ENCODE peak calls at places on chromosomes 7 and 10, in ten cellular contexts. Q is stimulated activated naive B cell treated with anti-CD40 and anti-IgM and Interleukin-4, amounts not matched to agents 10 μg/mL and 1 μg/mL and 100 μg/mL, for 72 hours; I is stomach; C is endodermal cell; R is central memory CD4-positive, alpha-beta T cell; V is EH; X is CD8-positive, alpha-beta memory T cell; B is lung microvascular endothelial cell; T is upper lobe of right lung; L is tibial artery. S is an unnamed sample.

GRCh38 chr7:153061913-153062528 is 302.5 kb downstream of the ACTR3B start:
- DNase-seq in Q (no peak), I (no peak), C (peak), R (no peak), V (no peak), X (no peak), B (peak), T (no peak), L (no peak), S (no peak)

GRCh38 chr10:114024876-114025609 is 18.6 kb upstream of the ADRB1 start:
- DNase-seq in Q (peak), I (no peak), C (no peak), R (no peak), V (peak), X (no peak), B (peak), T (no peak), L (no peak), S (no peak)

GRCh38 chr7:79298145-79298760 is 155.2 kb downstream of the MAGI2 start:
- DNase-seq in Q (no peak), I (no peak), C (peak), R (no peak), V (peak), X (no peak), B (peak), T (no peak), L (no peak), S (peak)

GRCh38 chr10:110357252-110357780 is 52.6 kb upstream of the SMNDC1 start:
- DNase-seq in Q (peak), I (no peak), C (no peak), R (peak), V (peak), X (peak), B (peak), T (no peak), L (no peak), S (peak)

GRCh38 chr10:48780341-48780740 is 95.7 kb downstream of the WDFY4 start:
- DNase-seq in Q (no peak), I (no peak), C (peak), R (no peak), V (no peak), X (no peak), B (no peak), T (no peak), L (no peak), S (no peak)

GRCh38 chr10:48390933-48391845 is 84.7 kb downstream of the MAPK8 start:
- DNase-seq in Q (no peak), I (no peak), C (no peak), R (no peak), V (peak), X (no peak), B (peak), T (no peak), L (no peak), S (no peak)

GRCh38 chr7:51366930-51367613 is 50.5 kb upstream of the COBL start:
- DNase-seq in Q (no peak), I (peak), C (peak), R (no peak), V (no peak), X (no peak), B (peak), T (no peak), L (no peak), S (peak)

GRCh38 chr10:93461124-93461806 is 20.9 kb downstream of the MYOF start:
- DNase-seq in Q (no peak), I (no peak), C (no peak), R (no peak), V (peak), X (no peak), B (peak), T (no peak), L (no peak), S (no peak)

GRCh38 chr7:130222-130572 is 62.2 kb upstream of the FAM20C start:
- DNase-seq in Q (no peak), I (no peak), C (peak), R (no peak), V (no peak), X (no peak), B (no peak), T (no peak), L (no peak), S (no peak)

GRCh38 chr10:84026821-84027257 is 112.5 kb upstream of the GHITM start:
- DNase-seq in Q (no peak), I (no peak), C (peak), R (no peak), V (peak), X (no peak), B (peak), T (no peak), L (no peak), S (no peak)

GRCh38 chr10:77398558-77398957 is 239.1 kb downstream of the KCNMA1 start:
- DNase-seq in Q (no peak), I (no peak), C (no peak), R (no peak), V (peak), X (no peak), B (no peak), T (no peak), L (no peak), S (no peak)

GRCh38 chr7:24715661-24716479 is 41.4 kb downstream of the GSDME start:
- DNase-seq in Q (no peak), I (no peak), C (peak), R (no peak), V (peak), X (no peak), B (peak), T (no peak), L (no peak), S (peak)

GRCh38 chr10:71045188-71045841 is 156.9 kb upstream of the PCBD1 start:
- DNase-seq in Q (no peak), I (no peak), C (no peak), R (no peak), V (no peak), X (no peak), B (peak), T (no peak), L (no peak), S (no peak)

GRCh38 chr10:114703377-114704125 is 45.5 kb upstream of the ABLIM1 start:
- DNase-seq in Q (no peak), I (no peak), C (no peak), R (no peak), V (peak), X (no peak), B (peak), T (no peak), L (no peak), S (no peak)

GRCh38 chr7:107045980-107046379 is 1.5 kb downstream of the PRKAR2B start:
- DNase-seq in Q (no peak), I (no peak), C (no peak), R (no peak), V (peak), X (no peak), B (peak), T (no peak), L (no peak), S (peak)

GRCh38 chr10:62831346-62831745 is 15.2 kb upstream of the EGR2 start:
- DNase-seq in Q (no peak), I (no peak), C (no peak), R (no peak), V (peak), X (no peak), B (no peak), T (no peak), L (no peak), S (no peak)

GRCh38 chr10:119103687-119104652 is at the start of gene DENND10:
- DNase-seq in Q (peak), I (peak), C (peak), R (peak), V (peak), X (peak), B (peak), T (peak), L (peak), S (peak)

GRCh38 chr10:45023426-45023825 is 22.7 kb downstream of the ZNF22 start:
- DNase-seq in Q (no peak), I (no peak), C (no peak), R (no peak), V (peak), X (no peak), B (no peak), T (no peak), L (no peak), S (no peak)

GRCh38 chr7:40827217-40828085 is 692.6 kb downstream of the SUGCT start:
- DNase-seq in Q (no peak), I (no peak), C (no peak), R (no peak), V (peak), X (no peak), B (no peak), T (no peak), L (peak), S (no peak)

GRCh38 chr7:30682131-30683083 is at the start of gene CRHR2:
- DNase-seq in Q (no peak), I (no peak), C (peak), R (no peak), V (no peak), X (peak), B (no peak), T (peak), L (no peak), S (peak)

GRCh38 chr10:84543077-84543476 is 214.7 kb downstream of the CCSER2 start:
- DNase-seq in Q (no peak), I (no peak), C (peak), R (no peak), V (peak), X (no peak), B (no peak), T (no peak), L (no peak), S (no peak)

GRCh38 chr10:132690821-132691610 is 94.9 kb downstream of the NKX6-2 start:
- DNase-seq in Q (no peak), I (no peak), C (peak), R (no peak), V (no peak), X (no peak), B (no peak), T (peak), L (peak), S (no peak)

GRCh38 chr7:35482231-35482630 is 212.7 kb downstream of the HERPUD2 start:
- DNase-seq in Q (no peak), I (no peak), C (peak), R (no peak), V (no peak), X (no peak), B (no peak), T (no peak), L (no peak), S (no peak)

GRCh38 chr10:71621783-71622526 is 97.6 kb downstream of the C10orf105 start:
- DNase-seq in Q (no peak), I (no peak), C (peak), R (no peak), V (peak), X (no peak), B (no peak), T (no peak), L (peak), S (no peak)

GRCh38 chr10:50577681-50578350 is 45.9 kb downstream of the SGMS1 start:
- DNase-seq in Q (no peak), I (peak), C (no peak), R (no peak), V (peak), X (no peak), B (peak), T (no peak), L (no peak), S (no peak)

GRCh38 chr10:4902571-4903011 is 60.6 kb upstream of the AKR1C1 start:
- DNase-seq in Q (no peak), I (no peak), C (no peak), R (no peak), V (no peak), X (no peak), B (peak), T (no peak), L (no peak), S (no peak)

S was measured in frontal cortex.